ENCODE peak calls at places on chromosomes 4 and X, in eight cellular contexts. H is neuronal stem cell, T is mesenchymal stem cell, L is A549, P is H1, U is neural progenitor cell, D is fibroblast of lung, X is astrocyte. C is an unnamed sample.

GRCh38 chr4:187608001-187608421 is 387.6 kb upstream of the ZFP42 start:
- DNase-seq in H (no peak), T (peak; percentile 54), L (no peak), P (no peak), U (no peak), D (peak; percentile 79), X (peak; percentile 65), C (peak; percentile 91)

GRCh38 chr4:157115613-157116340 is 39.8 kb downstream of the GLRB start:
- DNase-seq in H (no peak), T (peak; percentile 50), L (peak; percentile 8), P (no peak), U (no peak), D (peak; percentile 87), X (peak; percentile 84), C (no peak)

GRCh38 chrX:87517571-87518141 is at the start of gene KLHL4:
- DNase-seq in H (peak; percentile 51), T (peak; percentile 82), L (peak; percentile 80), P (peak; percentile 46), U (peak; percentile 92), D (peak; percentile 97), X (peak; percentile 96), C (peak; percentile 34)

GRCh38 chr4:72128741-72129140 is 96.9 kb downstream of the NPFFR2 start:
- DNase-seq in H (no peak), T (no peak), L (no peak), P (no peak), U (no peak), D (no peak), X (no peak), C (no peak)

GRCh38 chrX:155747520-155747919 is 133.6 kb upstream of the VAMP7 start:
- DNase-seq in H (no peak), T (no peak), L (no peak), P (no peak), U (no peak), D (no peak), X (no peak), C (no peak)

GRCh38 chrX:124209792-124210576 is 122.5 kb upstream of the TEX13D start:
- DNase-seq in H (no peak), T (no peak), L (no peak), P (no peak), U (no peak), D (no peak), X (no peak), C (no peak)

GRCh38 chr4:145602129-145602760 is 16.9 kb upstream of the MMAA start:
- DNase-seq in H (no peak), T (no peak), L (no peak), P (no peak), U (no peak), D (no peak), X (no peak), C (no peak)

GRCh38 chr4:89788243-89789072 is 48.5 kb downstream of the SNCA start:
- DNase-seq in H (no peak), T (peak; percentile 40), L (no peak), P (no peak), U (no peak), D (peak; percentile 48), X (peak; percentile 34), C (no peak)

GRCh38 chr4:169485791-169486742 is 126.3 kb downstream of the NEK1 start:
- DNase-seq in H (peak; percentile 61), T (peak; percentile 71), L (peak; percentile 47), P (peak; percentile 48), U (peak; percentile 49), D (peak; percentile 55), X (peak; percentile 42), C (no peak)

GRCh38 chrX:9420513-9420912 is 44.3 kb upstream of the TBL1X start:
- DNase-seq in H (no peak), T (no peak), L (no peak), P (no peak), U (no peak), D (no peak), X (no peak), C (no peak)

GRCh38 chrX:126820700-126821420 is 1.3 kb downstream of the PRR32 start:
- DNase-seq in H (no peak), T (no peak), L (no peak), P (no peak), U (peak; percentile 10), D (no peak), X (no peak), C (no peak)

GRCh38 chr4:3423952-3424351 is 17.8 kb upstream of the HGFAC start:
- DNase-seq in H (no peak), T (no peak), L (no peak), P (no peak), U (no peak), D (no peak), X (no peak), C (no peak)

GRCh38 chr4:19408488-19408887 is 843.2 kb upstream of the SLIT2 start:
- DNase-seq in H (no peak), T (no peak), L (no peak), P (no peak), U (no peak), D (no peak), X (no peak), C (no peak)

GRCh38 chr4:20672262-20672661 is 28.0 kb upstream of the PACRGL start:
- DNase-seq in H (no peak), T (no peak), L (no peak), P (no peak), U (no peak), D (no peak), X (no peak), C (no peak)

GRCh38 chr4:78863991-78864390 is 75.2 kb downstream of the PAQR3 start:
- DNase-seq in H (no peak), T (no peak), L (no peak), P (no peak), U (no peak), D (no peak), X (no peak), C (no peak)

GRCh38 chrX:138759217-138759943 is 47.9 kb upstream of the FGF13 start:
- DNase-seq in H (no peak), T (no peak), L (no peak), P (no peak), U (no peak), D (no peak), X (no peak), C (no peak)

DNA sequence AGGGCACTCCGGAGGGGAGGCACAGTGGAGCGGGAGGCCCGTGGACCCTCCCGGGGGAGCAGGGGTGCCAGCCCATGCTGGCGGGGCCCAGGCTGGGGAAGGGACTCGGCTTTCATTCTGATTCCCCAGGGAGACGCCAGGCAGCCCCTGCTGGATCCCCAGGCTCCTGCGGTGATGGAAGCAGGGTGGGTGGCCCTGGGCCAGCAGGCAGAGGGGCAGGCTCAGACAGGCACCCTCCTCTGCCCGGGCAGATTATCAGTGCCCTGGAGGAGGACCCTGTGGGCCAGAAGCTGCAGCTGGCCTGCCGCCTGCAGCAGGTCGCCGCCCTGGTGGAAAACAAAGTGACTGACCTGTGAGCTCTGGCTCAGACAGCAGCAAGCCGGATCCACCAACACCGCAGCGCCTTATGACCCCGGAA is 2.1 kb upstream of the SRPK3 start:
- DNase-seq in H (no peak), T (no peak), L (peak; percentile 25), P (no peak), U (no peak), D (no peak), X (no peak), C (peak; percentile 89)
- H3K4me2 ChIP-seq in H (no peak overlapping the region), T (no peak overlapping the region), L (no peak overlapping the region), P (no peak overlapping the region), U (no peak overlapping the region), D (no peak overlapping the region), X (no peak overlapping the region), C (no peak overlapping the region)

DNA sequence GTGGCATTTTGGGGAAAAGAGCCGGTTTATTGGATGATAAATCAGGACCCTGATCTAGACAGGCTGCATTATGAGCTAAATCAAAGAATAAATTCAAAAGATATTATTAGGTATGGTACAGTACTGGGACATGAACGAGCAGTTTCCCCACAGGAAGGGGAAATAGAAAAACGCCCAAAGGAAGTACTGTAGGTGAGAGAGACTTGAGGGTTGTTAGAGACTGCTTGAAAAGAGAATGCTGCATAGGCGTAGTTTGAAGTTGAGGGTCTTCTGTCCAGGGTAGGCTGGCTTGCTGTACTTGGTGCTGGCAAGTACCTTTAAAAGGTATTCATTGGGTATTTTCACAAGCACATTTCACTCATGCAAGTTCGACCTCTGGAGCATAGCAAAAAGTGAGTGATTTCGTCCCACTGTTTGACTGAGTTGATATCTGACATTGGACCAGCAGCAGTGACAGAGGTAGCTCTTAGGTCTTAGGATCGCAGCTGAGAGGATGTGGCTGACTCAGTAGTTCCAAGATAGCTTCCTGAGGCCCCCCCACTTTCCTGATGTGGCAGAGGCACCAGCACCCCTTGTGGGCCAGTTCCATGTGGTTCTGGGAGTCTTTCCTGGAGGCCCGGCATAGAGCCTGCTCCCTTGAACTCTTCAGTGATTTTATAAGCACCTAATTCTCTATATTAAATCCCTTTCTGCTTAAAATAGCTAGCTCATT is 64.3 kb downstream of the TMEM131L start:
- DNase-seq in H (no peak), T (no peak), L (no peak), P (no peak), U (no peak), D (no peak), X (no peak), C (no peak)
- H3K4me1 ChIP-seq in H (peaks cover 1% of the 10 kb centered on the region), T (no peaks in the 10 kb centered on the region), L (no peaks in the 10 kb centered on the region), P (peaks cover 5% of the 10 kb centered on the region), U (peaks cover 14% of the 10 kb centered on the region), D (no peaks in the 10 kb centered on the region), X (no peaks in the 10 kb centered on the region), C (no peaks in the 10 kb centered on the region)

GRCh38 chrX:148310402-148311200 is 189.8 kb upstream of the AFF2 start:
- DNase-seq in H (no peak), T (no peak), L (no peak), P (no peak), U (no peak), D (no peak), X (no peak), C (no peak)
- H3K9me3 ChIP-seq in H (no peaks in the 10 kb centered on the region), T (no peaks in the 10 kb centered on the region), L (no peaks in the 10 kb centered on the region), P (no peaks in the 10 kb centered on the region), U (no peaks in the 10 kb centered on the region), D (no peaks in the 10 kb centered on the region), X (no peaks in the 10 kb centered on the region), C (no peaks in the 10 kb centered on the region)

GRCh38 chr4:1771555-1772305 is 21.4 kb upstream of the FGFR3 start:
- DNase-seq in H (no peak), T (no peak), L (no peak), P (no peak), U (no peak), D (no peak), X (no peak), C (no peak)

GRCh38 chr4:1770791-1771231 is 22.3 kb upstream of the FGFR3 start:
- DNase-seq in H (no peak), T (no peak), L (no peak), P (no peak), U (no peak), D (no peak), X (no peak), C (no peak)

GRCh38 chr4:1768367-1769034 is 24.6 kb upstream of the FGFR3 start:
- DNase-seq in H (no peak), T (no peak), L (no peak), P (no peak), U (peak; percentile 56), D (no peak), X (no peak), C (no peak)

GRCh38 chr4:1769692-1770091 is 23.4 kb upstream of the FGFR3 start:
- DNase-seq in H (no peak), T (no peak), L (no peak), P (no peak), U (no peak), D (no peak), X (no peak), C (no peak)

GRCh38 chr4:1770245-1770644 is 22.8 kb upstream of the FGFR3 start:
- DNase-seq in H (no peak), T (no peak), L (no peak), P (no peak), U (peak; percentile 90), D (no peak), X (no peak), C (no peak)
- H3K4me2 ChIP-seq in H (no peak overlapping the region), T (no peak overlapping the region), L (no peak overlapping the region), P (no peak overlapping the region), U (peak overlapping the region; percentile 51), D (no peak overlapping the region), X (no peak overlapping the region), C (no peak overlapping the region)

C was measured in osteoblast.